ENCODE peak calls at places on chromosomes 4 and X, in six cellular contexts. One of them, this sample, is unnamed.

GRCh38 chr4:126136922-126137781 is 822.4 kb downstream of the FAT4 start:
- DNase-seq in fibroblast of the conjunctiva: no peak
- DNase-seq in activated T-helper 1 cell treated with anti-CD3 and anti-CD28 coated beads, Interleukin-2, amount 50 U/mL, for 16 hours: no peak
- DNase-seq in NCI-H2171: no peak
- DNase-seq in activated T-cell treated with anti-CD3 and anti-CD28 coated beads for 1 hour: no peak
- DNase-seq in T-helper 1 cell: no peak
- DNase-seq in this sample: no peak

GRCh38 chr4:145812902-145813301 is 125.7 kb downstream of the ZNF827 start:
- DNase-seq in fibroblast of the conjunctiva: no peak
- DNase-seq in activated T-helper 1 cell treated with anti-CD3 and anti-CD28 coated beads, Interleukin-2, amount 50 U/mL, for 16 hours: no peak
- DNase-seq in NCI-H2171: no peak
- DNase-seq in activated T-cell treated with anti-CD3 and anti-CD28 coated beads for 1 hour: no peak
- DNase-seq in T-helper 1 cell: no peak
- DNase-seq in this sample: no peak

GRCh38 chr4:66946761-66947160 is 598.5 kb downstream of the CENPC start:
- DNase-seq in fibroblast of the conjunctiva: no peak
- DNase-seq in activated T-helper 1 cell treated with anti-CD3 and anti-CD28 coated beads, Interleukin-2, amount 50 U/mL, for 16 hours: no peak
- DNase-seq in NCI-H2171: no peak
- DNase-seq in activated T-cell treated with anti-CD3 and anti-CD28 coated beads for 1 hour: no peak
- DNase-seq in T-helper 1 cell: no peak
- DNase-seq in this sample: no peak

GRCh38 chr4:57190651-57191481 is 80.7 kb upstream of the IGFBP7 start:
- DNase-seq in fibroblast of the conjunctiva: no peak
- DNase-seq in activated T-helper 1 cell treated with anti-CD3 and anti-CD28 coated beads, Interleukin-2, amount 50 U/mL, for 16 hours: no peak
- DNase-seq in NCI-H2171: no peak
- DNase-seq in activated T-cell treated with anti-CD3 and anti-CD28 coated beads for 1 hour: no peak
- DNase-seq in T-helper 1 cell: no peak
- DNase-seq in this sample: peak

GRCh38 chr4:176002007-176002623 is 63.5 kb upstream of the WDR17 start:
- DNase-seq in fibroblast of the conjunctiva: no peak
- DNase-seq in activated T-helper 1 cell treated with anti-CD3 and anti-CD28 coated beads, Interleukin-2, amount 50 U/mL, for 16 hours: no peak
- DNase-seq in NCI-H2171: no peak
- DNase-seq in activated T-cell treated with anti-CD3 and anti-CD28 coated beads for 1 hour: no peak
- DNase-seq in T-helper 1 cell: no peak
- DNase-seq in this sample: peak

GRCh38 chr4:138909605-138910004 is 106.0 kb upstream of the NOCT start:
- DNase-seq in fibroblast of the conjunctiva: no peak
- DNase-seq in activated T-helper 1 cell treated with anti-CD3 and anti-CD28 coated beads, Interleukin-2, amount 50 U/mL, for 16 hours: no peak
- DNase-seq in NCI-H2171: no peak
- DNase-seq in activated T-cell treated with anti-CD3 and anti-CD28 coated beads for 1 hour: no peak
- DNase-seq in T-helper 1 cell: no peak
- DNase-seq in this sample: no peak

GRCh38 chr4:74431113-74431826 is 13.7 kb upstream of the AREG start:
- DNase-seq in fibroblast of the conjunctiva: no peak
- DNase-seq in activated T-helper 1 cell treated with anti-CD3 and anti-CD28 coated beads, Interleukin-2, amount 50 U/mL, for 16 hours: no peak
- DNase-seq in NCI-H2171: no peak
- DNase-seq in activated T-cell treated with anti-CD3 and anti-CD28 coated beads for 1 hour: no peak
- DNase-seq in T-helper 1 cell: no peak
- DNase-seq in this sample: no peak

GRCh38 chr4:113637823-113638691 is 123.5 kb downstream of the CAMK2D start:
- DNase-seq in fibroblast of the conjunctiva: no peak
- DNase-seq in activated T-helper 1 cell treated with anti-CD3 and anti-CD28 coated beads, Interleukin-2, amount 50 U/mL, for 16 hours: no peak
- DNase-seq in NCI-H2171: peak
- DNase-seq in activated T-cell treated with anti-CD3 and anti-CD28 coated beads for 1 hour: no peak
- DNase-seq in T-helper 1 cell: no peak
- DNase-seq in this sample: no peak

GRCh38 chr4:99074816-99075215 is 13.8 kb downstream of the ADH5 start:
- DNase-seq in fibroblast of the conjunctiva: no peak
- DNase-seq in activated T-helper 1 cell treated with anti-CD3 and anti-CD28 coated beads, Interleukin-2, amount 50 U/mL, for 16 hours: no peak
- DNase-seq in NCI-H2171: no peak
- DNase-seq in activated T-cell treated with anti-CD3 and anti-CD28 coated beads for 1 hour: no peak
- DNase-seq in T-helper 1 cell: no peak
- DNase-seq in this sample: no peak

GRCh38 chr4:159410076-159410777 is 307.3 kb downstream of the RAPGEF2 start:
- DNase-seq in fibroblast of the conjunctiva: no peak
- DNase-seq in activated T-helper 1 cell treated with anti-CD3 and anti-CD28 coated beads, Interleukin-2, amount 50 U/mL, for 16 hours: no peak
- DNase-seq in NCI-H2171: no peak
- DNase-seq in activated T-cell treated with anti-CD3 and anti-CD28 coated beads for 1 hour: no peak
- DNase-seq in T-helper 1 cell: no peak
- DNase-seq in this sample: no peak

GRCh38 chr4:59630922-59631321 is 1569.2 kb upstream of the ADGRL3 start:
- DNase-seq in fibroblast of the conjunctiva: no peak
- DNase-seq in activated T-helper 1 cell treated with anti-CD3 and anti-CD28 coated beads, Interleukin-2, amount 50 U/mL, for 16 hours: no peak
- DNase-seq in NCI-H2171: no peak
- DNase-seq in activated T-cell treated with anti-CD3 and anti-CD28 coated beads for 1 hour: no peak
- DNase-seq in T-helper 1 cell: no peak
- DNase-seq in this sample: no peak

GRCh38 chr4:18536420-18536819 is 514.9 kb upstream of the LCORL start:
- DNase-seq in fibroblast of the conjunctiva: no peak
- DNase-seq in activated T-helper 1 cell treated with anti-CD3 and anti-CD28 coated beads, Interleukin-2, amount 50 U/mL, for 16 hours: no peak
- DNase-seq in NCI-H2171: no peak
- DNase-seq in activated T-cell treated with anti-CD3 and anti-CD28 coated beads for 1 hour: no peak
- DNase-seq in T-helper 1 cell: no peak
- DNase-seq in this sample: no peak

GRCh38 chrX:152276277-152276676 is 137.9 kb upstream of the MAGEA10 start:
- DNase-seq in fibroblast of the conjunctiva: no peak
- DNase-seq in activated T-helper 1 cell treated with anti-CD3 and anti-CD28 coated beads, Interleukin-2, amount 50 U/mL, for 16 hours: no peak
- DNase-seq in NCI-H2171: no peak
- DNase-seq in activated T-cell treated with anti-CD3 and anti-CD28 coated beads for 1 hour: no peak
- DNase-seq in T-helper 1 cell: no peak
- DNase-seq in this sample: no peak

GRCh38 chr4:38664704-38665401 is 854 bp downstream of the KLF3 start:
- DNase-seq in fibroblast of the conjunctiva: no peak
- DNase-seq in activated T-helper 1 cell treated with anti-CD3 and anti-CD28 coated beads, Interleukin-2, amount 50 U/mL, for 16 hours: no peak
- DNase-seq in NCI-H2171: peak
- DNase-seq in activated T-cell treated with anti-CD3 and anti-CD28 coated beads for 1 hour: peak
- DNase-seq in T-helper 1 cell: no peak
- DNase-seq in this sample: no peak